ENCODE peak calls at places on chromosomes 2 and 18, in eight cellular contexts. E, C, L, N, X, K, U and H are unnamed samples.

GRCh38 chr2:71685073-71685848 is 231.9 kb downstream of the DYSF start:
- DNase-seq in E (no peak), C (no peak), L (no peak), N (no peak), X (no peak), K (no peak), U (no peak), H (peak; percentile 13)

GRCh38 chr2:219527076-219527394 is 12.8 kb downstream of the ASIC4 start:
- DNase-seq in E (no peak), C (no peak), L (no peak), N (no peak), X (no peak), K (no peak), U (no peak), H (peak; percentile 60)

GRCh38 chr2:221997100-221997499 is 301.7 kb downstream of the PAX3 start:
- DNase-seq in E (peak; percentile 77), C (no peak), L (peak; percentile 46), N (no peak), X (peak; percentile 89), K (peak; percentile 93), U (no peak), H (no peak)

GRCh38 chr2:106127282-106127771 is 66.8 kb downstream of the UXS1 start:
- DNase-seq in E (no peak), C (no peak), L (no peak), N (no peak), X (peak; percentile 54), K (no peak), U (no peak), H (no peak)

GRCh38 chr2:70942396-70942795 is 6.7 kb downstream of the ATP6V1B1 start:
- DNase-seq in E (no peak), C (no peak), L (no peak), N (no peak), X (no peak), K (no peak), U (no peak), H (no peak)

GRCh38 chr18:62413189-62413588 is 88.1 kb downstream of the TNFRSF11A start:
- DNase-seq in E (no peak), C (no peak), L (no peak), N (no peak), X (no peak), K (no peak), U (no peak), H (no peak)

GRCh38 chr2:20447437-20448245 is 767 bp downstream of the RHOB start:
- DNase-seq in E (peak; percentile 60), C (no peak), L (peak; percentile 55), N (peak; percentile 72), X (peak; percentile 41), K (no peak), U (peak; percentile 29), H (peak; percentile 75)

GRCh38 chr2:208373460-208374089 is 33.0 kb upstream of the PTH2R start:
- DNase-seq in E (no peak), C (peak; percentile 47), L (peak; percentile 70), N (no peak), X (peak; percentile 54), K (peak; percentile 22), U (peak; percentile 24), H (peak; percentile 67)

GRCh38 chr2:44952143-44952805 is 10.8 kb downstream of the SIX3 start:
- DNase-seq in E (no peak), C (peak; percentile 66), L (peak; percentile 77), N (no peak), X (peak; percentile 34), K (peak; percentile 49), U (peak; percentile 50), H (peak; percentile 57)

GRCh38 chr2:100941646-100942240 is 60.3 kb upstream of the RPL31 start:
- DNase-seq in E (no peak), C (no peak), L (peak; percentile 70), N (no peak), X (peak; percentile 54), K (no peak), U (no peak), H (peak; percentile 32)